ENCODE peak calls at places on chromosomes 4 and X, in nine cellular contexts. S is astrocyte of the hippocampus, Y is NCI-H1417, F is mucosa of gallbladder, L is lower lobe of right lung, X is T-helper 2 cell, I is brain microvascular endothelial cell, E is sciatic nerve, D is NCI-H2081. K is an unnamed sample.
A peak's percentile ranks its signal among the peaks of the same experiment; 100 is the strongest.

GRCh38 chr4:175929932-175930331 is 117.9 kb upstream of the GPM6A start:
- DNase-seq in X (no peak), D (no peak), S (no peak), F (no peak), E (no peak), Y (no peak), I (no peak), L (no peak), K (no peak)

GRCh38 chr4:68375667-68376559 is 26.0 kb upstream of the YTHDC1 start:
- DNase-seq in F (peak; percentile 33), Y (peak; percentile 43), S (peak; percentile 72), E (no peak), X (peak; percentile 7), D (no peak), I (peak; percentile 28), L (peak; percentile 49), K (peak; percentile 13)

GRCh38 chr4:105765690-105766407 is 57.3 kb downstream of the GSTCD start:
- DNase-seq in S (peak; percentile 82), Y (no peak), X (no peak), F (peak; percentile 28), L (no peak), I (peak; percentile 95), E (no peak), D (no peak), K (no peak)

GRCh38 chr4:138826754-138827153 is 188.8 kb upstream of the NOCT start:
- DNase-seq in Y (peak; percentile 14), S (no peak), E (no peak), F (no peak), L (no peak), D (no peak), I (no peak), X (no peak), K (no peak)

GRCh38 chr4:76830612-76831474 is 67.1 kb downstream of the SOWAHB start:
- DNase-seq in Y (peak; percentile 6), E (peak; percentile 60), X (no peak), D (no peak), S (peak; percentile 76), L (no peak), I (peak; percentile 61), F (peak; percentile 80), K (no peak)

GRCh38 chr4:26069218-26069617 is 155.2 kb downstream of the SMIM20 start:
- DNase-seq in E (no peak), I (no peak), F (no peak), X (no peak), Y (peak; percentile 35), S (peak; percentile 53), L (no peak), D (no peak), K (no peak)

GRCh38 chrX:103565752-103566151 is 19.6 kb upstream of the TCEAL4 start:
- DNase-seq in L (no peak), D (no peak), E (no peak), I (peak; percentile 33), X (no peak), Y (no peak), F (no peak), S (peak; percentile 35), K (no peak)

GRCh38 chr4:107519057-107519456 is 201.0 kb downstream of the PAPSS1 start:
- DNase-seq in F (no peak), L (no peak), D (peak; percentile 1), E (no peak), I (peak; percentile 36), S (peak; percentile 45), Y (peak; percentile 77), X (no peak), K (no peak)

GRCh38 chrX:149521438-149521837 is 16.3 kb upstream of the IDS start:
- DNase-seq in S (no peak), E (no peak), I (no peak), F (no peak), D (no peak), L (no peak), X (no peak), Y (no peak), K (no peak)

GRCh38 chrX:9569875-9570274 is 105.0 kb downstream of the TBL1X start:
- DNase-seq in X (no peak), Y (no peak), E (no peak), S (peak; percentile 80), I (no peak), D (no peak), L (no peak), F (no peak), K (no peak)

GRCh38 chrX:68843992-68844391 is 15.2 kb downstream of the EFNB1 start:
- DNase-seq in X (no peak), I (no peak), S (no peak), E (no peak), D (no peak), L (no peak), F (no peak), Y (no peak), K (no peak)

GRCh38 chr4:188822698-188823097 is 683.5 kb downstream of the TRIML1 start:
- DNase-seq in D (no peak), L (no peak), E (no peak), S (peak; percentile 7), I (no peak), Y (no peak), X (no peak), F (no peak), K (no peak)

GRCh38 chrX:143298663-143299241 is 218.5 kb downstream of the SPANXN3 start:
- DNase-seq in E (no peak), Y (no peak), X (no peak), F (no peak), S (no peak), D (no peak), L (no peak), I (no peak), K (no peak)

GRCh38 chr4:94175553-94176260 is 32.0 kb upstream of the SMARCAD1 start:
- DNase-seq in I (no peak), S (no peak), F (no peak), Y (no peak), E (no peak), D (no peak), X (no peak), L (no peak), K (no peak)

GRCh38 chr4:71270901-71271300 is 67.9 kb upstream of the SLC4A4 start:
- DNase-seq in Y (peak; percentile 56), X (no peak), S (peak; percentile 42), I (no peak), E (no peak), D (no peak), L (no peak), F (no peak), K (peak; percentile 20)

GRCh38 chrX:7294483-7294882 is 146.5 kb upstream of the PUDP start:
- DNase-seq in D (no peak), I (no peak), F (no peak), Y (no peak), E (no peak), L (no peak), X (no peak), S (no peak), K (no peak)

GRCh38 chr4:177726111-177726510 is 283.9 kb upstream of the AGA start:
- DNase-seq in I (no peak), E (no peak), L (no peak), X (no peak), D (no peak), S (peak; percentile 60), Y (no peak), F (no peak), K (no peak)

GRCh38 chrX:83022020-83022419 is 486.1 kb upstream of the POU3F4 start:
- DNase-seq in E (no peak), S (peak; percentile 25), L (no peak), X (no peak), D (no peak), Y (no peak), I (no peak), F (no peak), K (no peak)

GRCh38 chrX:147953976-147954375 is 27.2 kb upstream of the FMR1NB start:
- DNase-seq in Y (no peak), F (no peak), D (no peak), I (no peak), X (no peak), E (peak; percentile 62), S (no peak), L (no peak), K (no peak)

GRCh38 chr4:169254546-169254983 is 16.2 kb downstream of the SH3RF1 start:
- DNase-seq in F (no peak), I (peak; percentile 86), E (no peak), D (no peak), S (peak; percentile 86), X (no peak), Y (no peak), L (no peak), K (no peak)

GRCh38 chr4:8940792-8941491 is 69.3 kb upstream of the HMX1 start:
- DNase-seq in Y (peak; percentile 1), D (no peak), S (no peak), I (no peak), X (no peak), L (no peak), F (no peak), E (no peak), K (no peak)

GRCh38 chrX:24005867-24006266 is 21.1 kb downstream of the KLHL15 start:
- DNase-seq in F (no peak), E (no peak), S (no peak), I (no peak), X (no peak), D (no peak), L (no peak), Y (no peak), K (no peak)

GRCh38 chr4:18366762-18367358 is 345.3 kb upstream of the LCORL start:
- DNase-seq in F (no peak), L (no peak), E (no peak), Y (peak; percentile 54), I (peak; percentile 2), X (no peak), S (peak; percentile 34), D (peak; percentile 65), K (peak; percentile 18)

GRCh38 chrX:49273181-49273727 is 3.7 kb downstream of the PPP1R3F start:
- DNase-seq in F (no peak), S (no peak), E (no peak), Y (no peak), X (no peak), I (no peak), D (no peak), L (no peak), K (no peak)

GRCh38 chr4:15982833-15983528 is 20.0 kb upstream of the FGFBP2 start:
- DNase-seq in I (peak; percentile 57), L (no peak), Y (no peak), E (no peak), S (peak; percentile 68), X (no peak), D (no peak), F (no peak), K (no peak)

GRCh38 chrX:48695524-48695875 is 1.0 kb upstream of the SUV39H1 start:
- DNase-seq in X (no peak), S (peak; percentile 7), E (no peak), L (no peak), D (no peak), F (no peak), Y (peak; percentile 45), I (no peak), K (no peak)

K was measured in NCI-H345.